ENCODE peak calls at places on chromosomes 13 and 19, in seven cellular contexts. K, A, G, R, D, U and S are unnamed samples.

GRCh38 chr13:94454906-94455305 is 24.6 kb downstream of the DCT start:
- DNase-seq in R (no peak), D (no peak), A (no peak), U (no peak), G (no peak), K (no peak), S (no peak)

GRCh38 chr19:11088508-11089253 is 582 bp upstream of the LDLR start:
- DNase-seq in R (no peak), D (no peak), A (no peak), U (no peak), G (no peak), K (no peak), S (peak)

GRCh38 chr13:98766716-98767115 is 14.2 kb upstream of the SLC15A1 start:
- DNase-seq in R (no peak), U (no peak), A (no peak), D (no peak), K (no peak), G (no peak), S (no peak)

GRCh38 chr19:1521636-1522035 is 2.2 kb upstream of the PLK5 start:
- DNase-seq in A (no peak), D (no peak), K (no peak), G (no peak), U (peak), R (peak), S (peak)

GRCh38 chr19:36067681-36068080 is 13.0 kb downstream of the WDR62 start:
- DNase-seq in D (no peak), G (no peak), U (no peak), K (no peak), A (no peak), R (no peak), S (no peak)

GRCh38 chr19:50465986-50466771 is 10.1 kb upstream of the EMC10 start:
- DNase-seq in G (peak), D (peak), K (peak), U (no peak), R (peak), A (no peak), S (no peak)

GRCh38 chr19:43739836-43740235 is 14.9 kb downstream of the SMG9 start:
- DNase-seq in K (no peak), A (no peak), D (no peak), G (no peak), R (no peak), U (no peak), S (no peak)

GRCh38 chr13:89307278-89307677 is 1636.1 kb downstream of the SLITRK5 start:
- DNase-seq in R (no peak), K (no peak), U (no peak), D (no peak), A (no peak), G (no peak), S (no peak)

GRCh38 chr13:39185326-39185725 is 147.1 kb downstream of the NHLRC3 start:
- DNase-seq in U (no peak), K (no peak), R (no peak), D (no peak), G (no peak), A (no peak), S (no peak)

GRCh38 chr13:74920361-74920760 is 561.6 kb downstream of the TBC1D4 start:
- DNase-seq in K (no peak), D (no peak), A (no peak), G (no peak), U (no peak), R (no peak), S (no peak)

GRCh38 chr13:79591493-79591892 is 110.5 kb downstream of the NDFIP2 start:
- DNase-seq in A (no peak), G (no peak), R (no peak), U (no peak), D (no peak), K (no peak), S (no peak)

GRCh38 chr13:99354371-99354951 is 47.3 kb upstream of the GPR183 start:
- DNase-seq in K (peak), A (no peak), U (no peak), R (no peak), D (no peak), G (no peak), S (no peak)

GRCh38 chr13:58343081-58343480 is 711.5 kb downstream of the PCDH17 start:
- DNase-seq in D (no peak), U (no peak), G (no peak), R (no peak), K (no peak), A (no peak), S (no peak)

GRCh38 chr19:13983213-13983889 is 22.8 kb downstream of the RFX1 start:
- DNase-seq in R (no peak), U (no peak), K (no peak), G (no peak), D (no peak), A (no peak), S (no peak)

GRCh38 chr13:83297591-83298305 is 584.5 kb downstream of the SLITRK1 start:
- DNase-seq in U (peak), A (no peak), D (no peak), K (no peak), R (no peak), G (no peak), S (no peak)

GRCh38 chr19:6220385-6221191 is 59.2 kb downstream of the MLLT1 start:
- DNase-seq in R (peak), D (peak), K (no peak), A (no peak), G (no peak), U (peak), S (no peak)

GRCh38 chr19:45791744-45792481 is 732 bp downstream of the DMWD start:
- DNase-seq in A (no peak), R (no peak), K (no peak), G (no peak), D (no peak), U (no peak), S (no peak)

GRCh38 chr19:2332341-2333026 is 4.0 kb downstream of the SPPL2B start:
- DNase-seq in K (no peak), G (no peak), R (no peak), D (peak), U (no peak), A (no peak), S (no peak)

GRCh38 chr19:13492128-13492527 is 14.2 kb downstream of the CACNA1A start:
- DNase-seq in G (no peak), K (no peak), R (no peak), D (no peak), U (peak), A (no peak), S (no peak)

GRCh38 chr19:33683881-33684549 is 62.3 kb downstream of the CHST8 start:
- DNase-seq in K (peak), A (no peak), D (no peak), U (peak), R (peak), G (peak), S (no peak)

GRCh38 chr13:73635166-73635787 is 498.9 kb downstream of the KLF12 start:
- DNase-seq in K (no peak), G (no peak), U (no peak), A (no peak), R (no peak), D (no peak), S (no peak)

GRCh38 chr13:113616991-113617749 is 32.6 kb downstream of the TFDP1 start:
- DNase-seq in A (no peak), R (peak), U (peak), D (no peak), G (peak), K (no peak), S (no peak)

GRCh38 chr19:17136026-17136425 is 60.4 kb downstream of the MYO9B start:
- DNase-seq in U (no peak), A (no peak), R (no peak), K (peak), G (peak), D (no peak), S (no peak)

GRCh38 chr13:41061914-41062837 is 867 bp downstream of the WBP4 start:
- DNase-seq in U (peak), G (no peak), K (no peak), D (no peak), A (no peak), R (no peak), S (no peak)

GRCh38 chr13:99969368-99969933 is 2.1 kb downstream of the ZIC5 start:
- DNase-seq in D (no peak), A (no peak), R (no peak), K (no peak), U (no peak), G (peak), S (no peak)

GRCh38 chr13:23695711-23696512 is 125.7 kb downstream of the TNFRSF19 start:
- DNase-seq in K (no peak), D (peak), U (peak), A (peak), R (peak), G (no peak), S (no peak)

GRCh38 chr19:3104708-3104983 is 10.5 kb downstream of the GNA11 start:
- DNase-seq in K (no peak), A (no peak), U (no peak), D (no peak), G (no peak), R (no peak), S (no peak)

GRCh38 chr19:7895565-7895964 is 7.3 kb downstream of the LRRC8E start:
- DNase-seq in D (no peak), R (no peak), G (no peak), A (no peak), K (no peak), U (no peak), S (no peak)

GRCh38 chr19:55467236-55468053 is 2.9 kb upstream of the C19orf85 start:
- DNase-seq in U (peak), D (peak), A (peak), R (peak), G (peak), K (peak), S (peak)

GRCh38 chr19:10699650-10700335 is 1.4 kb upstream of the QTRT1 start:
- DNase-seq in D (no peak), A (peak), G (peak), U (peak), R (no peak), K (peak), S (peak)

GRCh38 chr19:42176990-42177685 is 40.3 kb downstream of the DEDD2 start:
- DNase-seq in K (peak), U (peak), G (peak), D (peak), R (peak), A (peak), S (peak)

GRCh38 chr19:29854033-29854432 is 42.2 kb downstream of the CCNE1 start:
- DNase-seq in K (no peak), G (no peak), D (no peak), A (no peak), U (no peak), R (no peak), S (no peak)

GRCh38 chr19:33302974-33303790 is 848 bp upstream of the CEBPA start:
- DNase-seq in U (peak), D (peak), K (peak), A (no peak), R (peak), G (peak), S (no peak)

GRCh38 chr13:28324181-28324789 is 170.6 kb downstream of the FLT1 start:
- DNase-seq in D (no peak), A (peak), U (peak), K (peak), G (peak), R (peak), S (peak)

GRCh38 chr13:91045351-91046034 is 302.0 kb upstream of the MIR17HG start:
- DNase-seq in K (no peak), R (no peak), U (peak), D (no peak), A (no peak), G (peak), S (no peak)

GRCh38 chr19:980133-980998 is 3.8 kb upstream of the WDR18 start:
- DNase-seq in G (peak), R (no peak), U (peak), A (no peak), K (peak), D (no peak), S (no peak)

GRCh38 chr13:109803822-109804221 is 17.4 kb upstream of the IRS2 start:
- DNase-seq in U (no peak), K (no peak), D (no peak), G (no peak), A (no peak), R (no peak), S (no peak)

GRCh38 chr13:51230473-51231105 is 8.4 kb downstream of the FAM124A start:
- DNase-seq in K (no peak), A (no peak), D (no peak), R (peak), G (no peak), U (peak), S (no peak)

GRCh38 chr13:113405481-113406300 is 41.8 kb upstream of the GRTP1 start:
- DNase-seq in G (no peak), D (peak), K (no peak), U (no peak), A (no peak), R (no peak), S (no peak)

GRCh38 chr19:15869873-15870272 is 28.0 kb downstream of the CYP4F2 start:
- DNase-seq in K (no peak), R (no peak), D (no peak), G (no peak), U (no peak), A (no peak), S (no peak)
- H3K27ac ChIP-seq in K (no peak), R (no peak), D (no peak), G (no peak), U (no peak), A (no peak), S (no peak)

GRCh38 chr19:38970664-38971532 is 4.6 kb downstream of the FBXO17 start:
- DNase-seq in K (no peak), A (no peak), U (peak), D (no peak), G (no peak), R (no peak), S (no peak)
- H3K27ac ChIP-seq in K (no peak), A (no peak), U (no peak), D (no peak), G (no peak), R (no peak), S (no peak)

DNA sequence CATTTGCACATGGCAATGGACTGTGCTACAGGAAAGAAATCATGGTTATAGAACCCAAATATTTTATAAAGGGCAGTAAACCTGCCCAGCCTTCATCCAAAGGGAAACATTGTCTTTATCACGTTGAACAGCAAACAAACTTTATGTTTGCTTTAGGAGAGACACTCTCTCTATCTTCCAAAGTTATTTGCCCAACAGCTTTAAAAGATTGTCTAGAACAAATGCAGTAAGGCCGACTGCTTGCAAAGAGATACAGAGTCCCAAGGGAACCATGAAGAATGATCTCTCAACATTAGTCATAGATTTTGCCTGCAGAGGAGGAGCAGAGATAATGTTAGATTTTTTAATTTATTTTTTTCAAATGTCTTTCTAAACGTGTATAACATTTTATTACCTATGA is 1323.5 kb upstream of the SLC10A2 start:
- DNase-seq in U (peak), R (no peak), D (no peak), A (no peak), G (no peak), K (no peak), S (no peak)
- H3K27ac ChIP-seq in U (no peak), R (no peak), D (no peak), A (no peak), G (no peak), K (no peak), S (no peak)

GRCh38 chr13:112391747-112392146 is 15.6 kb downstream of the SPACA7 start:
- DNase-seq in U (no peak), R (no peak), G (no peak), A (no peak), D (no peak), K (no peak), S (no peak)
- H3K27ac ChIP-seq in U (no peak), R (no peak), G (no peak), A (no peak), D (no peak), K (no peak), S (no peak)